ENCODE peak calls at places on chromosomes 7 and 10, in five cellular contexts. D is NB4, Y is ovary, H is A549, I is stomach. G is an unnamed sample.

GRCh38 chr7:134184767-134185166 is 57.6 kb downstream of the LRGUK start:
- DNase-seq in Y (no peak), I (no peak), D (peak; percentile 29), H (no peak), G (no peak)

GRCh38 chr7:131897016-131897789 is 340.8 kb upstream of the PODXL start:
- DNase-seq in I (no peak), Y (no peak), H (peak; percentile 19), D (no peak), G (no peak)

GRCh38 chr7:101124376-101125056 is 2.4 kb upstream of the SERPINE1 start:
- DNase-seq in H (peak; percentile 76), D (peak; percentile 89), I (no peak), Y (no peak), G (no peak)

GRCh38 chr10:110656612-110657011 is 12.5 kb downstream of the RBM20 start:
- DNase-seq in Y (no peak), I (no peak), H (no peak), D (no peak), G (no peak)

GRCh38 chr7:1548944-1549343 is 7.1 kb downstream of the TMEM184A start:
- DNase-seq in D (no peak), Y (no peak), I (no peak), H (no peak), G (no peak)

GRCh38 chr10:124416733-124417132 is 2.0 kb downstream of the OAT start:
- DNase-seq in I (no peak), D (no peak), Y (no peak), H (no peak), G (no peak)

GRCh38 chr7:151391358-151391730 is 18.5 kb downstream of the WDR86 start:
- DNase-seq in Y (no peak), I (no peak), D (no peak), H (no peak), G (no peak)

GRCh38 chr7:33766396-33766795 is 138.9 kb upstream of the BMPER start:
- DNase-seq in H (no peak), D (no peak), I (no peak), Y (no peak), G (no peak)

GRCh38 chr10:116688241-116688711 is 54.1 kb downstream of the HSPA12A start:
- DNase-seq in Y (peak; percentile 43), D (no peak), I (no peak), H (no peak), G (no peak)

GRCh38 chr10:26739087-26739631 is 41.7 kb downstream of the PDSS1 start:
- DNase-seq in D (no peak), Y (no peak), I (no peak), H (no peak), G (no peak)

GRCh38 chr10:110460111-110460809 is 37.4 kb upstream of the DUSP5 start:
- DNase-seq in I (peak; percentile 37), H (no peak), D (peak; percentile 91), Y (no peak), G (peak; percentile 89)

GRCh38 chr10:87092356-87092860 is 2.2 kb downstream of the GLUD1 start:
- DNase-seq in D (peak; percentile 18), Y (no peak), H (no peak), I (no peak), G (no peak)

GRCh38 chr10:50367732-50368131 is 116.4 kb upstream of the ASAH2 start:
- DNase-seq in D (peak; percentile 62), I (no peak), Y (no peak), H (peak; percentile 35), G (no peak)

GRCh38 chr7:127905491-127906330 is 125.5 kb downstream of the LRRC4 start:
- DNase-seq in Y (no peak), I (no peak), H (no peak), D (no peak), G (no peak)

GRCh38 chr10:13651969-13652720 is 65.4 kb downstream of the PRPF18 start:
- DNase-seq in H (no peak), D (no peak), Y (no peak), I (no peak), G (no peak)

GRCh38 chr10:95542761-95543160 is 18.4 kb downstream of the SORBS1 start:
- DNase-seq in H (no peak), D (no peak), I (no peak), Y (no peak), G (no peak)

GRCh38 chr10:113441220-113441619 is 111.6 kb upstream of the HABP2 start:
- DNase-seq in I (no peak), D (no peak), H (no peak), Y (no peak), G (no peak)

DNA sequence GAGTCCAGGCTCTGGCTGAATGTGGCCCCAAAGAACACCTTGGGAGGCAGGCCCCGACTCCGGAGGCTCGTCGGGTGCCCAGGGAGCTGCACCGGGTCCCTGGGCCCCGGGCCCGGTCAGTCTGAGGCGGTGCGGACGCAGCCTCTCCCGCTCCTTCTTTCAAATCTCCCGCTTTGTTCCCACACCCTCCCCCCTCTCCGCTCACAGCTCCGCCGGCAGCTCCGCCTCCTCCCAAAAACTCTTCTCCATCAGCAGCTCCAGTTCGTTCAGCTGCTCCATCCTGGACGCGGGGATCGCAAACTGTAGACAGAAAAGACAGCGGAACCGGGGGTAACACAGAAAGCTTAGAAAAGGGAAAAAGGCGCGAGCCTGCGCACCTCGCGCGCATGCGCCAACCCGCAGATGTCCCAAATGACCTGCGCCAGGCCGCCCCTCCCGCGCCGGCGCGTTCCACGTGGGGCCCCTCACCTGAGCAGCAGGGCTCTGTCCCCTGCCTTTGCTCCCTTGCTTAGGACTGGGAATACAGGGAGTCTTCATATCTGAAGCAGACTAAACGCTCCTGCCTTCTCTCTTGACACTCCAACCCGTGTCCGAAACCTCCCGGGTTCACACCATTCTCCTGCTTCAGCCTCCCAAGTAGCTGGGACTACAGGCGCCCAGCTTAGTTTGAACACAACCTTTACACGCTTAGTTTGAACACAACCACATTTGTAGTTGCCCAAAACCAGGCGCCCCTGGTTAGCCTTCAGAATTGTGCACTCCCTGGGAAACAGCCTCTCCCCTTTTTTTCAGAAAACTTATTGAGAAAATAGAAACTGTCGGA is at the start of gene DNA2:
- DNase-seq in I (peak; percentile 62), Y (peak; percentile 63), H (peak; percentile 93), D (peak; percentile 89), G (peak; percentile 86)
- TF ChIP-seq POLR2A in I (no peak), Y (no peak), H (peak; percentile 74), D (peak; percentile 78), G (no peak)

GRCh38 chr10:48332166-48332870 is 25.8 kb downstream of the MAPK8 start:
- DNase-seq in D (no peak), I (no peak), H (no peak), Y (no peak), G (no peak)
- TF ChIP-seq CTCF in D (no peak), I (no peak), H (no peak), Y (no peak), G (no peak)

DNA sequence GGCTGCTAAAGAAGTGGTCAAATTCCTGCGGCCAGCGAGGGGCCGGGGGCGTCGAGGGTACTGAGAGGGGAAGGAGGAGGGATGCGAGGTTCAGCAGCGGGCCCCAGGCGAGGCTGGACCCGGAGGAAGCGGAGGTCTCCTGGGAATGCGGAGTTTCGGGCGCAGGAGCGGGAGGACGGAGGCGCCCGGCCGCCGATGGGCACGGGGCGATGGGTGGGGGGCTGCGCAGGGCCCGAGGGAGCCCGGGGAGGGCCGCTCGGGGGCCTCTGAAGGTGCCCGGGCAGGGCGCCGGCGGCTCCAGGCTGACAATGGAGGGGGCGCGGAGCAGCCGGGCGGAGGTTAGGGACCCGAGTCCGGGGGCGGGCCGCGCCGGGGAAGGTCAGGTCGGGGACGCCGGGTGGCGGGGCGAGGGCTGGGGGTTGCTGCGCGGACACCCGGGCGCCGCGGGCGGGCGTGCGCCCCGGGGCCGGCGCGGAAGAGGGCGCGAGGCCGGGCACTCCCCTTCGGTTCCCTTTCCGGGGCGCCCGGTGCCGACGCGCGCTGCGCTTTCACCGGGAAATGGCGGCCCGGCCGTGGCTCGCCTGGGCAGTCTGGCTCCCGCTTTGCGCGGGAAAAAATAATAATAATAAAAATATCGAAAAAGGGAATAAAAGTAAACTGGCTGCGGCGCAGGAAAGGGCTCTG is 708 bp downstream of the MACROH2A2 start:
- DNase-seq in Y (peak; percentile 15), H (no peak), I (no peak), D (no peak), G (no peak)
- H3K4me3 ChIP-seq in Y (peak overlapping the region; percentile 77), H (peak overlapping the region; percentile 79), I (peak overlapping the region; percentile 83), D (no peak overlapping the region), G (peak overlapping the region; percentile 48)

DNA sequence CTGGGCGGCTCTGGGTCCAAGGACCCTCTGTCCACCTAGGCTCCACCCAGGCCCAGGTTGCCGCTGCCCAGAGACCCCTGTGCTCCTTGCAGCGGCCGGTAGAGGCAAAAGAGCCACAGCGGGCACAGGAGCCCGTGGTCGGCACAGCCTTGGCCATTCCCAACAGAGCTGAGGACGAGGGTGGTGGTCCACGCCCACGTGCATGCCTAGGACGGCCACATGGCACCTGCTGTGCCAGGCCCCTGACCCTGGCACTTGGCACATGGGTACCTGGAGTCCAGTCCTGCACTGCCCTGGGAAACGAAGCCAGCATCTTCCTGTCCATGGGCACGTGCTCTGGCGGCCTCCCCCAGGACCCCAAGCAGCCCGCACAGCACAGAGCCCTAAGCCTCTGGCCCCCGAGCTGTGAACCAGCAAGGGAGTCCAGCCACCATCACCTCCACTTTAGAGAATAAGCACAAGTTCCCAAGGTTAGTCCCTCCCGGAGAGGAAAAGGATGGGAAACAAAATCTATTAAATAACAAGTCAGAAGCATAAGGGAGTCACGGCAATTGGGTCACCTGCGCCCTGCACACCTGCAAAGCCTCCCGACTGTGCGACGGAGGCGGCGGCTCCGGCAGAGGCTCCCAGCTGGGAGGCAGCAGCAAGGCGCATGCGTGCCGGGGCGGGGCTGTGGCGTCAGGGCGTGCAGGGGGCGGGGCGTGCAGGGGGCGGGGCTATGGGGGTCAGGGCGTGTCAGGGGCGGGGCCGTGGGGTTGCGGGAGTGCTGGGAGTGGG is 59.1 kb downstream of the STK32C start:
- DNase-seq in Y (no peak), D (no peak), I (peak; percentile 53), H (peak; percentile 84), G (no peak)
- TF ChIP-seq POLR2A in Y (no peak), D (no peak), I (no peak), H (peak; percentile 76), G (no peak)

GRCh38 chr10:102233997-102234396 is 7.3 kb downstream of the PITX3 start:
- DNase-seq in I (no peak), H (no peak), D (no peak), Y (no peak), G (peak; percentile 52)

GRCh38 chr10:102230264-102230860 is 4.3 kb downstream of the ELOVL3 start:
- DNase-seq in D (peak; percentile 80), I (peak; percentile 60), Y (peak; percentile 41), H (peak; percentile 66), G (peak; percentile 88)

GRCh38 chr10:102229810-102230263 is 3.7 kb downstream of the ELOVL3 start:
- DNase-seq in Y (peak; percentile 75), H (peak; percentile 88), I (peak; percentile 92), D (peak; percentile 84), G (peak; percentile 95)

GRCh38 chr10:102231357-102232318 is 5.5 kb downstream of the ELOVL3 start:
- DNase-seq in H (peak; percentile 94), D (peak; percentile 70), Y (no peak), I (peak; percentile 73), G (peak; percentile 79)

DNA sequence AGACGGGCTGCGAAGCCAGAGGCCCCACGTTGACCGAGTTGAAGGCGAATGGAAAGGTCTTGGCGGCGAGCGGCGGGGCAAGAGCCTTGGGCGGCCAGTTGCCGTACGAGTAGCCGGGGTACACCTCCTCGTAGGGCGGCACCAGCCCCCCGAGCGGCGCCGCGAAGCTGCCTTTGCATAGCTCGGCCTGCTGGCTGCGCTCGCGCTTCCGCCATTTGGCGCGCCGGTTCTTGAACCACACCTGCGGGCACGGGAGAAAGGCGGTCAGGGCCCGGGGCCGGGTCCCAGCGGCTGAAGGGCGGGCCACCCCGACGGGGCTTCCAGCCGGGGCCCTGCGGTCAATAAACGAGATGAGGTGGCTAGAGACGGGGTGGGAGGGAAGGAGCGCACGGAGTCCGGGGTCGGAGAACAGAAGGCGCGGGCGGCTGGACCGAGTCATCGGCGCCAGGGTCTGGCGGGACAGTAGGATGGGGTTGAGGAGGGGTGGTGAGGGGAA is 4.8 kb downstream of the ELOVL3 start:
- DNase-seq in H (peak; percentile 40), Y (no peak), D (peak; percentile 35), I (peak; percentile 53), G (no peak)
- TF ChIP-seq CTCF in H (no peak), Y (no peak), D (no peak), I (no peak), G (no peak)

GRCh38 chr10:62924344-62924748 is 108.2 kb upstream of the EGR2 start:
- DNase-seq in I (no peak), H (no peak), Y (no peak), D (no peak), G (peak; percentile 32)
- H3K4me3 ChIP-seq in I (no peak overlapping the region), H (no peak overlapping the region), Y (no peak overlapping the region), D (no peak overlapping the region), G (no peak overlapping the region)

G was measured in lower leg skin.